ENCODE peak calls at places on chromosome 5, in six cellular contexts. One of them, this sample, is unnamed.

GRCh38 chr5:98816574-98817222 is 43.2 kb downstream of the RGMB start:
- DNase-seq in SK-N-SH: no peak
- DNase-seq in HepG2: peak
- DNase-seq in HCT116: no peak
- DNase-seq in K562: peak
- DNase-seq in H1: no peak
- DNase-seq in this sample: no peak

GRCh38 chr5:88845081-88845697 is 37.8 kb downstream of the MEF2C start:
- DNase-seq in SK-N-SH: no peak
- DNase-seq in HepG2: no peak
- DNase-seq in HCT116: no peak
- DNase-seq in K562: no peak
- DNase-seq in H1: no peak
- DNase-seq in this sample: no peak

GRCh38 chr5:88820581-88820980 is 62.4 kb downstream of the MEF2C start:
- DNase-seq in SK-N-SH: no peak
- DNase-seq in HepG2: no peak
- DNase-seq in HCT116: no peak
- DNase-seq in K562: no peak
- DNase-seq in H1: no peak
- DNase-seq in this sample: no peak

GRCh38 chr5:31556461-31556860 is 24.4 kb downstream of the C5orf22 start:
- DNase-seq in SK-N-SH: no peak
- DNase-seq in HepG2: no peak
- DNase-seq in HCT116: no peak
- DNase-seq in K562: no peak
- DNase-seq in H1: no peak
- DNase-seq in this sample: no peak

GRCh38 chr5:33583332-33583731 is 142.6 kb downstream of the TARS1 start:
- DNase-seq in SK-N-SH: no peak
- DNase-seq in HepG2: no peak
- DNase-seq in HCT116: no peak
- DNase-seq in K562: no peak
- DNase-seq in H1: no peak
- DNase-seq in this sample: no peak

GRCh38 chr5:115842089-115842881 is 550 bp downstream of the AP3S1 start:
- DNase-seq in SK-N-SH: peak
- DNase-seq in HepG2: peak
- DNase-seq in HCT116: peak
- DNase-seq in K562: peak
- DNase-seq in H1: peak
- DNase-seq in this sample: peak

GRCh38 chr5:107384256-107384655 is 286.5 kb downstream of the EFNA5 start:
- DNase-seq in SK-N-SH: no peak
- DNase-seq in HepG2: no peak
- DNase-seq in HCT116: no peak
- DNase-seq in K562: no peak
- DNase-seq in H1: no peak
- DNase-seq in this sample: peak

GRCh38 chr5:107513337-107514125 is 157.2 kb downstream of the EFNA5 start:
- DNase-seq in SK-N-SH: no peak
- DNase-seq in HepG2: no peak
- DNase-seq in HCT116: no peak
- DNase-seq in K562: no peak
- DNase-seq in H1: no peak
- DNase-seq in this sample: no peak

GRCh38 chr5:1751026-1751863 is 48.4 kb downstream of the MRPL36 start:
- DNase-seq in SK-N-SH: no peak
- DNase-seq in HepG2: no peak
- DNase-seq in HCT116: no peak
- DNase-seq in K562: no peak
- DNase-seq in H1: peak
- DNase-seq in this sample: peak

GRCh38 chr5:135009736-135010501 is 24.1 kb downstream of the PITX1 start:
- DNase-seq in SK-N-SH: peak
- DNase-seq in HepG2: no peak
- DNase-seq in HCT116: no peak
- DNase-seq in K562: no peak
- DNase-seq in H1: no peak
- DNase-seq in this sample: no peak

GRCh38 chr5:93010626-93011025 is 570.4 kb downstream of the NR2F1-AS1 start:
- DNase-seq in SK-N-SH: no peak
- DNase-seq in HepG2: no peak
- DNase-seq in HCT116: no peak
- DNase-seq in K562: no peak
- DNase-seq in H1: no peak
- DNase-seq in this sample: no peak

GRCh38 chr5:76763136-76763535 is 47.2 kb downstream of the F2R start:
- DNase-seq in SK-N-SH: no peak
- DNase-seq in HepG2: no peak
- DNase-seq in HCT116: no peak
- DNase-seq in K562: peak
- DNase-seq in H1: no peak
- DNase-seq in this sample: no peak

GRCh38 chr5:124599048-124599973 is 147.1 kb downstream of the ZNF608 start:
- DNase-seq in SK-N-SH: peak
- DNase-seq in HepG2: peak
- DNase-seq in HCT116: no peak
- DNase-seq in K562: peak
- DNase-seq in H1: no peak
- DNase-seq in this sample: peak

GRCh38 chr5:33310471-33310870 is 130.3 kb upstream of the TARS1 start:
- DNase-seq in SK-N-SH: no peak
- DNase-seq in HepG2: no peak
- DNase-seq in HCT116: no peak
- DNase-seq in K562: no peak
- DNase-seq in H1: no peak
- DNase-seq in this sample: no peak

GRCh38 chr5:10701567-10702039 is 59.4 kb downstream of the DAP start:
- DNase-seq in SK-N-SH: peak
- DNase-seq in HepG2: peak
- DNase-seq in HCT116: no peak
- DNase-seq in K562: peak
- DNase-seq in H1: peak
- DNase-seq in this sample: peak

GRCh38 chr5:124669956-124670671 is 76.3 kb downstream of the ZNF608 start:
- DNase-seq in SK-N-SH: no peak
- DNase-seq in HepG2: no peak
- DNase-seq in HCT116: no peak
- DNase-seq in K562: no peak
- DNase-seq in H1: no peak
- DNase-seq in this sample: no peak

GRCh38 chr5:143636951-143637528 is 174.9 kb upstream of the HMHB1 start:
- DNase-seq in SK-N-SH: no peak
- DNase-seq in HepG2: peak
- DNase-seq in HCT116: no peak
- DNase-seq in K562: no peak
- DNase-seq in H1: no peak
- DNase-seq in this sample: no peak

GRCh38 chr5:36878421-36879088 is 2.0 kb downstream of the NIPBL start:
- DNase-seq in SK-N-SH: peak
- DNase-seq in HepG2: peak
- DNase-seq in HCT116: no peak
- DNase-seq in K562: peak
- DNase-seq in H1: no peak
- DNase-seq in this sample: peak

GRCh38 chr5:69364414-69364813 is 4.9 kb downstream of the AK6 start:
- DNase-seq in SK-N-SH: peak
- DNase-seq in HepG2: peak
- DNase-seq in HCT116: peak
- DNase-seq in K562: peak
- DNase-seq in H1: no peak
- DNase-seq in this sample: peak

GRCh38 chr5:91443028-91443427 is 59.9 kb upstream of the ARRDC3 start:
- DNase-seq in SK-N-SH: no peak
- DNase-seq in HepG2: no peak
- DNase-seq in HCT116: no peak
- DNase-seq in K562: no peak
- DNase-seq in H1: no peak
- DNase-seq in this sample: no peak

GRCh38 chr5:1549631-1550030 is 25.9 kb upstream of the LPCAT1 start:
- DNase-seq in SK-N-SH: no peak
- DNase-seq in HepG2: no peak
- DNase-seq in HCT116: no peak
- DNase-seq in K562: no peak
- DNase-seq in H1: peak
- DNase-seq in this sample: no peak

GRCh38 chr5:1801061-1801953 is at the start of gene NDUFS6:
- DNase-seq in SK-N-SH: peak
- DNase-seq in HepG2: peak
- DNase-seq in HCT116: no peak
- DNase-seq in K562: peak
- DNase-seq in H1: peak
- DNase-seq in this sample: peak

GRCh38 chr5:142697846-142698245 is 12.0 kb upstream of the FGF1 start:
- DNase-seq in SK-N-SH: no peak
- DNase-seq in HepG2: no peak
- DNase-seq in HCT116: no peak
- DNase-seq in K562: no peak
- DNase-seq in H1: no peak
- DNase-seq in this sample: no peak

GRCh38 chr5:113446358-113446927 is 11.7 kb upstream of the TSSK1B start:
- DNase-seq in SK-N-SH: no peak
- DNase-seq in HepG2: no peak
- DNase-seq in HCT116: no peak
- DNase-seq in K562: no peak
- DNase-seq in H1: no peak
- DNase-seq in this sample: no peak

GRCh38 chr5:141483842-141484241 is 988 bp upstream of the PCDHGC4 start:
- DNase-seq in SK-N-SH: no peak
- DNase-seq in HepG2: no peak
- DNase-seq in HCT116: no peak
- DNase-seq in K562: no peak
- DNase-seq in H1: no peak
- DNase-seq in this sample: no peak

GRCh38 chr5:95043234-95043633 is 241.7 kb downstream of the MCTP1 start:
- DNase-seq in SK-N-SH: no peak
- DNase-seq in HepG2: no peak
- DNase-seq in HCT116: no peak
- DNase-seq in K562: peak
- DNase-seq in H1: no peak
- DNase-seq in this sample: no peak

GRCh38 chr5:95938766-95939165 is 22.9 kb downstream of the ELL2 start:
- DNase-seq in SK-N-SH: no peak
- DNase-seq in HepG2: no peak
- DNase-seq in HCT116: no peak
- DNase-seq in K562: no peak
- DNase-seq in H1: no peak
- DNase-seq in this sample: no peak

GRCh38 chr5:65047225-65047624 is 278.5 kb downstream of the CWC27 start:
- DNase-seq in SK-N-SH: no peak
- DNase-seq in HepG2: no peak
- DNase-seq in HCT116: no peak
- DNase-seq in K562: no peak
- DNase-seq in H1: no peak
- DNase-seq in this sample: no peak

GRCh38 chr5:41637424-41637823 is 127.0 kb upstream of the PLCXD3 start:
- DNase-seq in SK-N-SH: no peak
- DNase-seq in HepG2: no peak
- DNase-seq in HCT116: no peak
- DNase-seq in K562: no peak
- DNase-seq in H1: peak
- DNase-seq in this sample: no peak

GRCh38 chr5:180041501-180042274 is 29.9 kb downstream of the RNF130 start:
- DNase-seq in SK-N-SH: no peak
- DNase-seq in HepG2: no peak
- DNase-seq in HCT116: no peak
- DNase-seq in K562: no peak
- DNase-seq in H1: no peak
- DNase-seq in this sample: no peak
- TF ChIP-seq JUND in SK-N-SH: no peak
- TF ChIP-seq JUND in HepG2: no peak
- TF ChIP-seq JUND in HCT116: no peak
- TF ChIP-seq JUND in K562: no peak
- TF ChIP-seq JUND in H1: no peak
- TF ChIP-seq JUND in this sample: no peak

DNA sequence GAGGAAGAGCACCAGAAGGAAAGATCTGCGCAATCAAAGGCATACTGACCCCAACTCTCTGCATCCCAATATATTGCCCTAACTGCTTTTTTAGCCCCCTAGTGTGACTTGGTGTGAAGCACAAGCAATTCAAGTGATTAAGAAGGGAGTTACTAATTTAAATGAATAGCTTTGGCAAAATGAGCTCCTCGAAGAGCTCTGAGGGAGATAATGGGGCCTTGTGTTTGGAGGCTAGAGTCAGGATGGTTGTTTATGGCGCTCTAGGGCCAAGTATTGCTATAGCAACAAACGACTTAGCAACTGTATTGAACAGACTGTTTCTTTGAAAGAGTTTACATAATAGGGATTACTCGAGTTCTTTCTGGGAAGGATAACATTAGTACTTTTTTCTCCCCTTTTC is 11.5 kb upstream of the C5orf58 start:
- DNase-seq in SK-N-SH: no peak
- DNase-seq in HepG2: no peak
- DNase-seq in HCT116: no peak
- DNase-seq in K562: no peak
- DNase-seq in H1: no peak
- DNase-seq in this sample: no peak
- TF ChIP-seq JUND in SK-N-SH: no peak
- TF ChIP-seq JUND in HepG2: no peak
- TF ChIP-seq JUND in HCT116: no peak
- TF ChIP-seq JUND in K562: no peak
- TF ChIP-seq JUND in H1: no peak
- TF ChIP-seq JUND in this sample: no peak

GRCh38 chr5:126376443-126376842 is 46.8 kb upstream of the GRAMD2B start:
- DNase-seq in SK-N-SH: no peak
- DNase-seq in HepG2: no peak
- DNase-seq in HCT116: no peak
- DNase-seq in K562: no peak
- DNase-seq in H1: no peak
- DNase-seq in this sample: no peak
- TF ChIP-seq JUND in SK-N-SH: no peak
- TF ChIP-seq JUND in HepG2: no peak
- TF ChIP-seq JUND in HCT116: no peak
- TF ChIP-seq JUND in K562: no peak
- TF ChIP-seq JUND in H1: no peak
- TF ChIP-seq JUND in this sample: no peak

GRCh38 chr5:126810983-126811382 is 34.0 kb downstream of the LMNB1 start:
- DNase-seq in SK-N-SH: no peak
- DNase-seq in HepG2: no peak
- DNase-seq in HCT116: no peak
- DNase-seq in K562: no peak
- DNase-seq in H1: no peak
- DNase-seq in this sample: no peak

GRCh38 chr5:126812199-126812570 is 35.2 kb downstream of the LMNB1 start:
- DNase-seq in SK-N-SH: no peak
- DNase-seq in HepG2: no peak
- DNase-seq in HCT116: no peak
- DNase-seq in K562: no peak
- DNase-seq in H1: no peak
- DNase-seq in this sample: no peak

GRCh38 chr5:126816649-126817048 is 39.7 kb downstream of the LMNB1 start:
- DNase-seq in SK-N-SH: no peak
- DNase-seq in HepG2: no peak
- DNase-seq in HCT116: no peak
- DNase-seq in K562: no peak
- DNase-seq in H1: no peak
- DNase-seq in this sample: no peak

GRCh38 chr5:126811515-126812198 is 34.7 kb downstream of the LMNB1 start:
- DNase-seq in SK-N-SH: no peak
- DNase-seq in HepG2: no peak
- DNase-seq in HCT116: no peak
- DNase-seq in K562: peak
- DNase-seq in H1: no peak
- DNase-seq in this sample: no peak

GRCh38 chr5:126814721-126815404 is 37.9 kb downstream of the LMNB1 start:
- DNase-seq in SK-N-SH: no peak
- DNase-seq in HepG2: no peak
- DNase-seq in HCT116: no peak
- DNase-seq in K562: no peak
- DNase-seq in H1: no peak
- DNase-seq in this sample: no peak
- TF ChIP-seq JUND in SK-N-SH: no peak
- TF ChIP-seq JUND in HepG2: no peak
- TF ChIP-seq JUND in HCT116: no peak
- TF ChIP-seq JUND in K562: no peak
- TF ChIP-seq JUND in H1: no peak
- TF ChIP-seq JUND in this sample: no peak